ENCODE peak calls at places on chromosomes 6 and 20, in ten cellular contexts. I, U, H, R, P, N, G, Y, A and J are unnamed samples.
A peak's percentile ranks its signal among the peaks of the same experiment; 100 is the strongest.

GRCh38 chr6:135329851-135330803 is 149.0 kb downstream of the MYB start:
- DNase-seq in I (no peak), U (no peak), H (no peak), R (no peak), P (peak; percentile 88), N (no peak), G (no peak), Y (no peak), A (no peak), J (no peak)

GRCh38 chr6:135901776-135902524 is 50.4 kb downstream of the PDE7B start:
- DNase-seq in I (no peak), U (no peak), H (no peak), R (no peak), P (no peak), N (peak; percentile 97), G (no peak), Y (peak; percentile 83), A (no peak), J (no peak)

GRCh38 chr6:13574571-13575376 is at the start of gene SIRT5:
- DNase-seq in I (peak; percentile 76), U (peak; percentile 61), H (peak; percentile 85), R (peak; percentile 86), P (peak; percentile 94), N (peak; percentile 84), G (peak; percentile 89), Y (peak; percentile 57), A (peak; percentile 82), J (peak; percentile 81)

GRCh38 chr20:31811796-31812728 is 7.1 kb upstream of the MYLK2 start:
- DNase-seq in I (no peak), U (no peak), H (no peak), R (no peak), P (no peak), N (peak; percentile 78), G (peak; percentile 24), Y (peak; percentile 84), A (peak; percentile 92), J (no peak)

GRCh38 chr20:3818155-3819151 is 1.9 kb upstream of the AP5S1 start:
- DNase-seq in I (peak; percentile 89), U (no peak), H (peak; percentile 71), R (peak; percentile 74), P (peak; percentile 72), N (peak; percentile 86), G (peak; percentile 53), Y (peak; percentile 77), A (peak; percentile 83), J (no peak)

GRCh38 chr20:3406481-3407425 is 716 bp downstream of the DNAAF9 start:
- DNase-seq in I (peak; percentile 64), U (no peak), H (no peak), R (no peak), P (no peak), N (peak; percentile 56), G (peak; percentile 15), Y (no peak), A (peak; percentile 42), J (peak; percentile 4)

GRCh38 chr6:150029749-150030148 is 4.4 kb upstream of the RAET1L start:
- DNase-seq in I (no peak), U (no peak), H (no peak), R (no peak), P (no peak), N (no peak), G (no peak), Y (no peak), A (no peak), J (peak; percentile 35)

GRCh38 chr6:56953597-56954388 is 1.1 kb upstream of the BEND6 start:
- DNase-seq in I (no peak), U (no peak), H (no peak), R (peak; percentile 26), P (peak; percentile 75), N (no peak), G (peak; percentile 23), Y (no peak), A (no peak), J (peak; percentile 55)

GRCh38 chr6:4714961-4715501 is 61.2 kb upstream of the CDYL start:
- DNase-seq in I (no peak), U (no peak), H (no peak), R (no peak), P (no peak), N (no peak), G (no peak), Y (no peak), A (no peak), J (no peak)

GRCh38 chr6:830667-831327 is 137.9 kb upstream of the EXOC2 start:
- DNase-seq in I (no peak), U (no peak), H (no peak), R (no peak), P (no peak), N (no peak), G (no peak), Y (no peak), A (no peak), J (no peak)